ENCODE peak calls at places on chromosome 1, in seven cellular contexts. L, P, R, M, N, U and D are unnamed samples.

GRCh38 chr1:96362623-96363022 is 359.0 kb upstream of the PTBP2 start:
- DNase-seq in R (no peak), M (no peak), P (no peak), U (no peak), N (peak; percentile 98), L (no peak), D (peak; percentile 97)

GRCh38 chr1:177927021-177927596 is 42.7 kb downstream of the SEC16B start:
- DNase-seq in N (peak; percentile 85), P (no peak), M (no peak), L (no peak), U (no peak), R (no peak), D (peak; percentile 74)

GRCh38 chr1:201783572-201783971 is 45.4 kb upstream of the IPO9 start:
- DNase-seq in M (no peak), R (no peak), L (peak; percentile 36), P (no peak), U (no peak), N (no peak), D (no peak)

GRCh38 chr1:62688687-62689085 is 500 bp upstream of the DOCK7 start:
- DNase-seq in N (peak; percentile 43), M (no peak), L (peak; percentile 44), R (no peak), P (no peak), U (no peak), D (no peak)

GRCh38 chr1:17586172-17586963 is 46.9 kb downstream of the ARHGEF10L start:
- DNase-seq in L (peak; percentile 72), M (no peak), P (peak; percentile 43), N (peak; percentile 71), U (peak; percentile 79), R (no peak), D (peak; percentile 34)

GRCh38 chr1:221309711-221310110 is 430.5 kb downstream of the HLX start:
- DNase-seq in M (no peak), U (no peak), R (no peak), N (no peak), L (no peak), P (no peak), D (no peak)

GRCh38 chr1:61452354-61452990 is 272.5 kb downstream of the TM2D1 start:
- DNase-seq in P (no peak), R (no peak), L (no peak), M (no peak), U (no peak), N (peak; percentile 10), D (peak; percentile 28)

GRCh38 chr1:221565718-221566117 is 176.2 kb downstream of the DUSP10 start:
- DNase-seq in N (no peak), P (no peak), M (no peak), L (no peak), U (no peak), R (no peak), D (no peak)

GRCh38 chr1:201389066-201389465 is 10.1 kb downstream of the LAD1 start:
- DNase-seq in M (no peak), U (no peak), L (no peak), N (no peak), P (no peak), R (no peak), D (no peak)

GRCh38 chr1:201157949-201158348 is 3.7 kb upstream of the TMEM9 start:
- DNase-seq in P (no peak), R (no peak), N (no peak), U (no peak), L (no peak), M (no peak), D (no peak)

GRCh38 chr1:19324665-19324990 is 12.5 kb downstream of the SLC66A1 start:
- DNase-seq in L (no peak), R (no peak), U (no peak), N (no peak), M (no peak), P (no peak), D (no peak)

DNA sequence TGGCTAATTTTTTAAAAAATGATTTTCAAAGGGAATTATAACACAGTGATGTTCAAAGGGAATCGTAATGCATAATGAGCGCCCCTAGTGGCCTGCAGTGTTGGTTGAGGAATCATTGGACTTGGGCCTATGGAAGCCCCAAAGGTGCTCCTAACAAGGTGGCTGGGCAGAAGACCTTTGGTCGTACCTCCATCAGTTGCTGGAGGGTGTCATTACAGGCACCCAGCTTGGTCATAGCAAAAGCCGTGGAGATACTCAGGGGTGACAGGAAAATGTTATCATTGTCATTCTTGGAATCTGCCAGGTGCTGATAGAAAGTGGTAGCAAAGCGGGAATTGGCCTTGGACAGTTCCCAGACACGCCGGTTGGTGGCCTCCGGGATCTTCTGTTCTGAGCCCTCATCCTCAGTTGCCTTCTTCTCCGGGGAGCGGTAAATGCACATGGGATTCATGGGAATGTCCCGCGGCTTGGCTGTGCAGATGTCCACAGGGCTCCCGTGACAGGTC is 2.7 kb downstream of the SERPINC1 start:
- DNase-seq in U (no peak), R (peak; percentile 34), P (peak; percentile 31), L (peak; percentile 81), M (no peak), N (peak; percentile 33), D (no peak)
- TF ChIP-seq CTCF in U (no peak), R (peak; percentile 55), P (peak; percentile 38), L (peak; percentile 96), M (no peak), N (peak; percentile 73), D (peak; percentile 55)

DNA sequence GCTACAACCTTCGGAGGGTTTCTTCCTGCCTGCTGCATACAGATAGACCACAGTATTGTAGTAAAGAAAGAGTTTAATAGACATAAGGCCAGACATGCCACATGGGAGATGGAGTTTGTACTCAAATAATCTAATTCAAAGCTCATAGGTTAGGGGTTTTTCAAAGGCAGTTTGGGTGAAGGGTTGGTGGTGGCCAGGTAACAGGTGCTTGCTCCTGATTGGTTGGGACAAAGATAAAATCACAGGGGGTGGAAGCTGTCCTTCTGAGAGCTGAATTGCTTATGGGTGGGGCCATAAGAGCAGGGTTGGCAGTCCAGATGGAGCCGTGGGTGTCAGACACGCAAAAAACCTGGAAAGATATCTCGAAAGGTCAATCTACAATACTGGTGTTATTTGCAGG is 92.3 kb upstream of the ETV3 start:
- DNase-seq in M (no peak), P (no peak), U (no peak), R (no peak), N (no peak), L (no peak), D (no peak)
- TF ChIP-seq CTCF in M (no peak), P (no peak), U (no peak), R (no peak), N (no peak), L (no peak), D (no peak)

DNA sequence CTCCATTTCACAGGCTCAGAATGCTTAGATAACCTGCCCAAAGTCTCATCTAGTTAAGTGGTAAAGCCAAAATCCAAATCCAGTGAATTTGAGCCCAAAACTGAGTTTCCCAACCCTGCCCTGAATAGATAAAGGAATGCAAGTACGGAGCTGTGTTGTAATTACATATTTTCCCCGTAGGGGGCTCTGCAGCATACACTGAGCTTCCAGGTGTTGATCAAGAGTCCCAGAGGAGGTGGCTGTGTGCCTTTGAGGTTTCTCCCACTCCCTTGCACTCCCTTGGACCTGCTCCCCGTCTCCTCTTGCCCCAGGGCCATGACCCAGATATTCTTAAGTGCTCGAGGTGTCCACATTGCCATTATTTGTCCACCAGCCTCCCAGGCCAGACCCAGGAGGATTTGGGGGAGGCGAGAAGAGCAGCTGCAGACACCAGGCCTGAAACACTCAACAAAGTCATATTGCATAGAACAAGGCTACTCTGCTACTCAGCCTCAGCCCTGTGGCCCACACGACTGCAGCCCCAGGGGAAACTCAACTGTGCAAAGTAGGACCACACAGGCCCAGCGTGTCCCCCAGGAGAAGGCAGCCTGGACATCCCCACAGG is 18.4 kb upstream of the LY9 start:
- DNase-seq in U (no peak), P (peak; percentile 55), N (peak; percentile 56), L (peak; percentile 84), M (no peak), R (peak; percentile 60), D (no peak)
- TF ChIP-seq CTCF in U (no peak), P (peak; percentile 68), N (peak; percentile 83), L (peak; percentile 66), M (no peak), R (peak; percentile 75), D (peak; percentile 11)

GRCh38 chr1:8598060-8598724 is 219.2 kb downstream of the RERE start:
- DNase-seq in N (peak; percentile 50), R (no peak), U (peak; percentile 36), L (peak; percentile 52), P (peak; percentile 65), M (peak; percentile 53), D (peak; percentile 22)
- TF ChIP-seq CTCF in N (peak; percentile 29), R (no peak), U (peak; percentile 42), L (no peak), P (peak; percentile 62), M (peak; percentile 55), D (peak; percentile 63)

GRCh38 chr1:54848134-54848948 is 38.7 kb downstream of the DHCR24 start:
- DNase-seq in L (peak; percentile 28), N (no peak), M (peak; percentile 3), U (no peak), P (no peak), R (no peak), D (no peak)
- TF ChIP-seq CTCF in L (peak; percentile 24), N (peak; percentile 10), M (no peak), U (no peak), P (no peak), R (peak; percentile 31), D (no peak)